ENCODE peak calls at places on chromosomes 13 and 19, in six cellular contexts. W is stomach; M is OCI-LY7; O is ascending aorta; U is CD4-positive, alpha-beta memory T cell; B is A549. P is an unnamed sample. For H3K4me1, the result is how much of the 10 kb centered on the place peaks cover.

GRCh38 chr19:51274371-51274770 is 23.5 kb downstream of the SIGLECL1 start:
- DNase-seq in U (no peak), M (no peak), B (no peak), O (no peak), W (no peak), P (no peak)

GRCh38 chr19:19860756-19861390 is 4.8 kb upstream of the ZNF253 start:
- DNase-seq in B (no peak), O (no peak), W (no peak), U (peak), M (no peak), P (no peak)

GRCh38 chr13:46596501-46596900 is 43.5 kb downstream of the LRCH1 start:
- DNase-seq in U (no peak), M (no peak), O (no peak), B (no peak), W (no peak), P (no peak)

GRCh38 chr13:74289130-74289529 is 154.9 kb upstream of the KLF12 start:
- DNase-seq in W (no peak), U (no peak), B (no peak), O (no peak), M (no peak), P (no peak)

GRCh38 chr13:94198666-94199065 is 280.8 kb downstream of the DCT start:
- DNase-seq in O (no peak), M (no peak), U (no peak), W (no peak), B (no peak), P (no peak)

GRCh38 chr13:32581177-32581786 is 5.0 kb upstream of the PDS5B start:
- DNase-seq in W (no peak), U (no peak), M (peak), B (no peak), O (no peak), P (peak)

GRCh38 chr13:111198979-111199378 is 83.9 kb downstream of the ARHGEF7 start:
- DNase-seq in W (no peak), B (no peak), O (no peak), U (no peak), M (no peak), P (no peak)

GRCh38 chr19:8231073-8231604 is 22.0 kb downstream of the CERS4 start:
- DNase-seq in M (no peak), W (no peak), B (no peak), U (no peak), O (no peak), P (no peak)

GRCh38 chr13:26423634-26424033 is 133.8 kb upstream of the WASF3 start:
- DNase-seq in B (no peak), U (no peak), O (peak), M (no peak), W (no peak), P (peak)

GRCh38 chr19:50465000-50465399 is 11.3 kb upstream of the EMC10 start:
- DNase-seq in U (no peak), W (no peak), O (no peak), M (no peak), B (no peak), P (no peak)

GRCh38 chr13:97231118-97231831 is 9.1 kb downstream of the MBNL2 start:
- DNase-seq in O (no peak), M (no peak), B (no peak), W (no peak), U (no peak), P (no peak)

GRCh38 chr13:51222510-51223283 is 499 bp downstream of the FAM124A start:
- DNase-seq in M (no peak), W (no peak), B (peak), O (no peak), U (no peak), P (peak)

GRCh38 chr19:42363614-42364346 is 26.3 kb downstream of the CNFN start:
- DNase-seq in B (no peak), M (peak), O (no peak), U (no peak), W (no peak), P (no peak)

GRCh38 chr13:93224545-93224944 is 2.1 kb upstream of the GPC6 start:
- DNase-seq in W (no peak), O (no peak), B (no peak), U (no peak), M (no peak), P (no peak)

GRCh38 chr19:13207237-13208130 is 57.3 kb downstream of the IER2 start:
- DNase-seq in O (no peak), B (no peak), U (no peak), W (no peak), M (peak), P (no peak)

GRCh38 chr13:33092422-33092987 is 76.3 kb downstream of the KL start:
- DNase-seq in W (no peak), M (no peak), U (no peak), O (no peak), B (no peak), P (no peak)

GRCh38 chr13:98285852-98286594 is 109.0 kb upstream of the RNF113B start:
- DNase-seq in O (no peak), M (no peak), U (no peak), B (no peak), W (no peak), P (no peak)

GRCh38 chr19:2080336-2080988 is 15.7 kb downstream of the MOB3A start:
- DNase-seq in M (no peak), W (no peak), U (no peak), O (no peak), B (no peak), P (no peak)

GRCh38 chr13:30196025-30196424 is 111.3 kb downstream of the KATNAL1 start:
- DNase-seq in O (no peak), U (no peak), B (no peak), M (no peak), W (no peak), P (no peak)

GRCh38 chr13:99173606-99174005 is 27.0 kb upstream of the UBAC2 start:
- DNase-seq in M (no peak), O (no peak), U (no peak), B (no peak), W (no peak), P (no peak)

GRCh38 chr13:98530236-98530635 is 46.7 kb downstream of the STK24 start:
- DNase-seq in W (no peak), M (no peak), B (no peak), O (no peak), U (no peak), P (no peak)

GRCh38 chr13:108769213-108770070 is 140.0 kb downstream of the MYO16 start:
- DNase-seq in W (no peak), U (no peak), M (no peak), O (no peak), B (peak), P (no peak)

GRCh38 chr19:45092747-45093678 is at the start of gene PPP1R37:
- DNase-seq in B (peak), U (peak), W (peak), O (peak), M (peak), P (peak)

GRCh38 chr19:45096700-45097099 is 3.7 kb downstream of the PPP1R37 start:
- DNase-seq in W (no peak), B (no peak), M (no peak), O (no peak), U (peak), P (no peak)

GRCh38 chr19:45095496-45096413 is 2.8 kb downstream of the PPP1R37 start:
- DNase-seq in B (no peak), M (no peak), U (peak), W (no peak), O (no peak), P (no peak)

GRCh38 chr19:45094707-45095106 is 1.7 kb downstream of the PPP1R37 start:
- DNase-seq in O (no peak), W (no peak), U (no peak), M (no peak), B (no peak), P (no peak)

DNA sequence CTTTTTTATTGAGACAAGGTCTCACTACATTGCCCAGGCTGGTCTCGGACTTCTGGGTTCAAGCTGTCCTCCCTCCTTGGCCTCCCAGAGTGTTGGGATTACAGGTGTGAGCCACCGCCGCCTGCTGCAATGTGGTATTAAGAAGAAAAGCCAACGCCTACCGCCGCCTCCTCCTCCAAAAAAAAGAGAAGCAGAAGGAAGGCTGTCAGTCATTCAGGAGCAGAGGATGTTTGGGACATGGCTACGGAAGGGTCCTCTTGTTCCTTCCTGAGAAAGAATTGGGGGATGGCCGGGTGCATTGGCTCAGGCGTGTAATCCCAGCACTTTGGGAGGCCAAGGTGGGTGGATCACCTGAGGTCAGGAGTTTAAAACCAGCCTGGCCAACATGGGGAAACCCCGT is 1.2 kb downstream of the PPP1R37 start:
- DNase-seq in W (no peak), M (no peak), U (no peak), B (no peak), O (no peak), P (no peak)
- H3K4me1 ChIP-seq in W (half or more), M (under half), U (half or more), B (half or more), O (under half), P (half or more)

GRCh38 chr13:60332682-60333081 is 64.3 kb upstream of the TDRD3 start:
- DNase-seq in M (no peak), U (no peak), O (no peak), B (no peak), W (no peak), P (no peak)

GRCh38 chr13:60338754-60339153 is 58.3 kb upstream of the TDRD3 start:
- DNase-seq in W (no peak), O (no peak), B (no peak), U (no peak), M (no peak), P (no peak)

GRCh38 chr13:60331249-60332012 is 65.6 kb upstream of the TDRD3 start:
- DNase-seq in B (no peak), O (no peak), M (no peak), U (no peak), W (no peak), P (no peak)

GRCh38 chr13:60335531-60335930 is 61.5 kb upstream of the TDRD3 start:
- DNase-seq in U (no peak), O (no peak), W (no peak), B (no peak), M (peak), P (peak)

GRCh38 chr13:60334310-60334709 is 62.7 kb upstream of the TDRD3 start:
- DNase-seq in W (no peak), U (no peak), B (no peak), O (no peak), M (no peak), P (no peak)
- H3K4me3 ChIP-seq in W (no peak), U (no peak), B (no peak), O (no peak), M (no peak), P (no peak)

GRCh38 chr13:50187352-50188029 is 172.2 kb downstream of the KCNRG start:
- DNase-seq in B (no peak), O (no peak), M (no peak), W (no peak), U (no peak), P (no peak)
- H3K4me1 ChIP-seq in B (under half), O (under half), M (under half), W (under half), U (under half), P (under half)

GRCh38 chr19:6279620-6279930 is 200 bp downstream of the MLLT1 start:
- DNase-seq in U (no peak), M (no peak), O (no peak), B (no peak), W (no peak), P (no peak)
- H3K4me3 ChIP-seq in U (peak), M (peak), O (peak), B (peak), W (peak), P (peak)

P was measured in adipocyte.